ENCODE peak calls at places on chromosomes 16 and 17, in five cellular contexts. V, O, N, H and W are unnamed samples.

GRCh38 chr17:61394630-61395408 is 4.8 kb upstream of the TBX2 start:
- DNase-seq in V (no peak), O (no peak), N (no peak), H (no peak), W (no peak)

GRCh38 chr16:78633551-78633950 is 534.1 kb downstream of the WWOX start:
- DNase-seq in V (no peak), O (no peak), N (no peak), H (no peak), W (no peak)

GRCh38 chr17:68512967-68513474 is 791 bp downstream of the PRKAR1A start:
- DNase-seq in V (peak), O (peak), N (no peak), H (no peak), W (peak)

GRCh38 chr16:4309833-4310266 is 6.0 kb upstream of the GLIS2 start:
- DNase-seq in V (peak), O (no peak), N (no peak), H (peak), W (peak)

GRCh38 chr16:15034266-15035162 is 21.4 kb downstream of the NTAN1 start:
- DNase-seq in V (peak), O (no peak), N (no peak), H (no peak), W (no peak)

GRCh38 chr17:57806083-57806830 is 43.6 kb downstream of the MRPS23 start:
- DNase-seq in V (no peak), O (no peak), N (no peak), H (no peak), W (no peak)

GRCh38 chr17:57458718-57459285 is 202.5 kb downstream of the MSI2 start:
- DNase-seq in V (no peak), O (no peak), N (peak), H (no peak), W (no peak)

GRCh38 chr17:78154903-78155811 is 9.0 kb downstream of the C17orf99 start:
- DNase-seq in V (no peak), O (peak), N (no peak), H (no peak), W (no peak)

GRCh38 chr17:73840829-73841228 is 196.6 kb upstream of the SDK2 start:
- DNase-seq in V (no peak), O (no peak), N (no peak), H (no peak), W (no peak)
- TF ChIP-seq CTCF in V (no peak), O (no peak), N (no peak), H (no peak), W (no peak)

GRCh38 chr17:40151414-40151955 is 11.1 kb downstream of the CASC3 start:
- DNase-seq in V (no peak), O (no peak), N (no peak), H (no peak), W (no peak)
- H3K4me3 ChIP-seq in V (no peak), O (no peak), N (no peak), H (no peak), W (no peak)

DNA sequence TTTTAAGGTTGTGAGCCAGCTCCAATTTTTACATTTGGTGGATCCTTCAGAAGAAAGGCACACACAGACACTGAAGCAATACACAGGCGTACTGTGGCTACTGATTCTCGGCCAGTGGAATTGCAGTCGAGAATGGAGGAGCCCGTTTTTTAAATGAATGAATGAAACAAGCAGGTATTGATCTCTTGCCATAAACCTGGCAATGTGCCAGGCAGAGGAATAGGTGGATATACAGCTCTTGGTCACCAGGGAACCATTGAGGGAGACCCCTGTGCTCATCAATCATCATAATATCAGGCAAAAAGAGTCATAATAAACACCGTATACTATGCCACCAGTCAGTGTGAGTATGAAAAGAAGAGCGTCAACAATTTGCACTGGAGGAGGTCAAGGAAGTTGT is 140.3 kb upstream of the FOXF1 start:
- DNase-seq in V (no peak), O (no peak), N (no peak), H (no peak), W (no peak)
- TF ChIP-seq CTCF in V (no peak), O (no peak), N (no peak), H (no peak), W (no peak)

GRCh38 chr16:3285131-3285530 is 1.8 kb downstream of the ZNF263 start:
- DNase-seq in V (no peak), O (no peak), N (no peak), H (no peak), W (no peak)
- H3K4me3 ChIP-seq in V (peak), O (peak), N (no peak), H (peak), W (peak)

DNA sequence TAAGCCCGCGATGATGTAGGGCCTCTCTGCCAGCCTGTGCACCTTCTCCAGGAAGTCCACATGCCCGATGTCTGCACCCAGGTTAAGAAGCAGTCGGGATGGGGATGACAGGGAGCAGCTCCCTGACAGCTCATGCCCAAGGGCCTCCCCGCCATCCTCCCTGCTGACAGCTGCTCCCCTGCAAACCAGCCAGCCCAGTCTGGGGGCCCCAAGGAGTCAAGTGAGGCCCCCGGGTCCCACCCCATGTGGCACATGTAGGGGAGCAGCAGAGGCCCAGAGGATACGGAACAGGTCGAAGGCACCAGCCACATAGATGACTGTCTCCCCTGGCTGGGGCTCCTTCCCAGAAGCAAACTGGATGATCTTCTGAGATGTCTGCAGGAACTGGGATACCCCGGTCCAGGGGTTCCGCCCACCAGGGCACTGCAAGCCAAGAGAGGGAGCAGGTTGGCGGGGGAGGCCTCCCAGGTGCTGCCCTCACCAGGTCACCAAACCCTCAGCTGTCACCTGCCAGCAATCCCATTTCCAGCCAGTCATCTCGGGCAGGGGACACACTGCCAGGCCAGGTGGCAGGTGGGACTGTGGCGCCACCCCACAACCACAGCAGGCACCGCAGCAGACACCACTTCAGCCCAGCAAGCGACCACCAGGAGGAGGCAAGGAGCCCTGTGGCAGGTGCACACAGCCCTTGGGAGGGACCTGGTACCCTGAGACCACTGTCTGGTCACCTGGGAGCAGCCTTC is 4.6 kb downstream of the PCYT2 start:
- DNase-seq in V (no peak), O (no peak), N (peak), H (no peak), W (no peak)
- TF ChIP-seq CTCF in V (no peak), O (no peak), N (no peak), H (no peak), W (no peak)

DNA sequence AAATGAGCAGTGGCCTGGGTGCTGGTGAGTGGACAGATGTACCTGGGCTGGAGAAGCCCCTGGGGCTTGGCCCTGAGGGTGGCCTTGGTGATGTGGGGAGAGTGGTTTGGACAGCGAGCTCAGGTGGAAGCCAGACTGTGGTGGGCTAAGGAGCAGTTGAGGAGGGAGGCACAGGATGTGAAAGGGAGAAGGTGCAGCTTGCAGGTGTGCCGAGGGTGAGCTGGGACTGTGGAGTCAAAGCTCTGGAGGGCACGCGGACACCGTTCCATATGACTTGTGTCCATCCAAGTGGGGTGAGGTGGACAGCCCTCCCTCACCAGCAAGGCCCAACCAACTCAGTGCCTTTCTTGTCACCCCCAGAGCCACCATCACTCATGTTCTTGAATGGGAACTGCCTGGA is 170.8 kb upstream of the ZNF267 start:
- DNase-seq in V (no peak), O (no peak), N (no peak), H (no peak), W (no peak)
- H3K4me3 ChIP-seq in V (no peak), O (no peak), N (no peak), H (no peak), W (no peak)

GRCh38 chr16:27326738-27327585 is 13.2 kb downstream of the IL4R start:
- DNase-seq in V (peak), O (peak), N (peak), H (peak), W (peak)
- TF ChIP-seq CTCF in V (no peak), O (peak), N (no peak), H (no peak), W (no peak)

DNA sequence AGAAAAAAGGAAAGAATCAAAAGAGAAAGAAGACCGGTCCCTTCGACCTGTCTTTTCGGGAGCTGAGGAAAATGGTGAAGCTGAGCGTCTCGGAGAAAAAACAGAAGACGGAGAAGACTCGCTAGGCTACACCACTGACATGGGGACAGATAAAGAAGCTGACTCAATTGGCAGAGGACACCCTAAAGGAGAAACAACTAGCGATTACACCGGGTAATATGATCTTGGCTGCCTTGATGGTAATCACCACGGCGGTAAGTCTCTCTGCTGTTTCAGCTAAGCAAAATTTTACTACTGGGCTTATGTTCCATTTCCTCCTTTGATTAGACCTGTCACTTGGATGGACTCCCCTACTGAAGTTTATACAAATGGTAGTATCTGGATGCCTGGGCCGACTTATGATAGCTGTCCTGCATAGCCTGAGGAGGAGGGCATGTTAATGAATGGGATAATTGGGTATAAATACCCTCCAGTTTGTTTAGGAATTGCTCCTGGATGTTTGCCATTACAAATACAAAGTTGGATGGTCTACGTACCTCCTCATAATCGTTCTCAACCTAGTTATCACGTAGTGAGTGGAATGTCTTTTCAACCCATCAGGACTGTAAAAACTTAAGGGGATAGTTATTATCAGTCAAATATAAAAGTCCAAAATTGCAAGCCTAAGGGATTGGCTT is 24.1 kb downstream of the ALOX15B start:
- DNase-seq in V (no peak), O (no peak), N (no peak), H (no peak), W (no peak)
- H3K4me3 ChIP-seq in V (peak), O (peak), N (no peak), H (no peak), W (no peak)

GRCh38 chr17:17591408-17592265 is at the start of gene PEMT:
- DNase-seq in V (peak), O (peak), N (peak), H (peak), W (peak)
- TF ChIP-seq CTCF in V (no peak), O (no peak), N (no peak), H (no peak), W (no peak)